ENCODE peak calls at places on chromosomes 3 and 15, in four cellular contexts. W is mesenchymal stem cell, T is EL, I is T-cell. G is an unnamed sample.

GRCh38 chr3:31882895-31883294 is 98.2 kb downstream of the OSBPL10 start:
- DNase-seq in T (no peak), W (no peak), I (no peak), G (no peak)

GRCh38 chr3:30743086-30743619 is 136.8 kb downstream of the TGFBR2 start:
- DNase-seq in W (no peak), T (no peak), I (no peak), G (peak)

GRCh38 chr3:119346076-119346496 is 51.9 kb downstream of the ARHGAP31 start:
- DNase-seq in I (no peak), T (peak), W (peak), G (no peak)

GRCh38 chr3:31466016-31466415 is 66.7 kb upstream of the STT3B start:
- DNase-seq in W (peak), T (peak), I (no peak), G (no peak)

GRCh38 chr15:58146734-58147133 is 8.6 kb downstream of the AQP9 start:
- DNase-seq in W (no peak), I (no peak), T (no peak), G (no peak)

GRCh38 chr3:150314248-150315027 is 93.7 kb upstream of the TSC22D2 start:
- DNase-seq in W (no peak), T (no peak), I (no peak), G (peak)

GRCh38 chr15:23467110-23467600 is 20.1 kb upstream of the GOLGA6L2 start:
- DNase-seq in W (peak), I (no peak), T (peak), G (peak)

GRCh38 chr15:70264014-70264492 is 166.3 kb upstream of the TLE3 start:
- DNase-seq in T (no peak), I (no peak), W (peak), G (peak)

GRCh38 chr3:172885704-172886103 is 135.2 kb downstream of the ECT2 start:
- DNase-seq in I (no peak), T (no peak), W (no peak), G (peak)